ENCODE peak calls at places on chromosomes 4 and X, in ten cellular contexts. X is HCT116; E is mucosa of descending colon; B is IMR-90; S is CD8-positive, alpha-beta T cell; O is upper lobe of right lung; T is pancreas; K is ovary; R is heart right ventricle; I is PC-9. U is an unnamed sample. For H3K36me3, the result is how much of the 10 kb centered on the place peaks cover.

GRCh38 chr4:5638976-5639375 is 69.4 kb downstream of the EVC2 start:
- DNase-seq in R (no peak), S (no peak), T (no peak), O (no peak), K (no peak), B (peak), E (no peak), I (no peak), X (no peak), U (no peak)

GRCh38 chrX:39946822-39947221 is 150.9 kb downstream of the BCOR start:
- DNase-seq in E (no peak), T (no peak), O (peak), X (no peak), S (no peak), K (no peak), B (peak), R (no peak), I (no peak), U (no peak)

GRCh38 chr4:76546282-76547166 is 111.5 kb downstream of the SHROOM3 start:
- DNase-seq in R (no peak), O (no peak), T (peak), X (no peak), K (no peak), I (peak), B (peak), E (no peak), S (no peak), U (no peak)

GRCh38 chrX:132375941-132376340 is 112.9 kb downstream of the MBNL3 start:
- DNase-seq in R (no peak), T (no peak), O (no peak), K (no peak), S (no peak), X (no peak), B (no peak), I (no peak), E (no peak), U (no peak)

GRCh38 chr4:125432078-125432477 is 117.3 kb downstream of the FAT4 start:
- DNase-seq in X (peak), R (no peak), T (no peak), E (no peak), I (peak), K (no peak), O (no peak), S (no peak), B (peak), U (no peak)

GRCh38 chr4:133593764-133594163 is 444.7 kb downstream of the PCDH10 start:
- DNase-seq in T (no peak), K (no peak), I (no peak), S (no peak), B (no peak), E (no peak), O (no peak), X (no peak), R (no peak), U (no peak)

GRCh38 chr4:85825937-85826678 is 351.2 kb downstream of the ARHGAP24 start:
- DNase-seq in S (no peak), K (no peak), O (no peak), I (no peak), X (no peak), E (no peak), B (peak), T (peak), R (peak), U (no peak)

GRCh38 chrX:115561605-115562491 is 874 bp downstream of the PLS3 start:
- DNase-seq in S (no peak), R (peak), X (no peak), I (peak), T (peak), O (peak), B (peak), K (peak), E (peak), U (peak)

GRCh38 chr4:38800956-38801450 is 3.6 kb downstream of the TLR1 start:
- DNase-seq in X (no peak), S (no peak), K (no peak), I (no peak), T (no peak), R (no peak), O (no peak), E (no peak), B (no peak), U (no peak)

GRCh38 chrX:118188977-118189376 is 72.4 kb upstream of the KLHL13 start:
- DNase-seq in S (no peak), T (no peak), O (no peak), B (no peak), I (no peak), R (peak), E (no peak), X (no peak), K (no peak), U (no peak)

GRCh38 chr4:177419416-177419815 is 22.8 kb downstream of the AGA start:
- DNase-seq in E (no peak), O (no peak), X (no peak), R (no peak), I (no peak), T (no peak), K (no peak), S (no peak), B (no peak), U (no peak)

GRCh38 chr4:140237616-140238352 is 83.8 kb upstream of the MAML3 start:
- DNase-seq in B (peak), K (peak), X (no peak), S (no peak), E (peak), I (no peak), T (no peak), O (peak), R (peak), U (peak)

GRCh38 chrX:16832301-16832700 is 37.9 kb downstream of the RBBP7 start:
- DNase-seq in I (no peak), O (no peak), K (no peak), R (no peak), B (peak), X (no peak), S (no peak), E (no peak), T (no peak), U (no peak)
- H3K36me3 ChIP-seq in I (under half), O (under half), K (under half), R (under half), B (under half), X (under half), S (under half), E (under half), T (under half), U (under half)

DNA sequence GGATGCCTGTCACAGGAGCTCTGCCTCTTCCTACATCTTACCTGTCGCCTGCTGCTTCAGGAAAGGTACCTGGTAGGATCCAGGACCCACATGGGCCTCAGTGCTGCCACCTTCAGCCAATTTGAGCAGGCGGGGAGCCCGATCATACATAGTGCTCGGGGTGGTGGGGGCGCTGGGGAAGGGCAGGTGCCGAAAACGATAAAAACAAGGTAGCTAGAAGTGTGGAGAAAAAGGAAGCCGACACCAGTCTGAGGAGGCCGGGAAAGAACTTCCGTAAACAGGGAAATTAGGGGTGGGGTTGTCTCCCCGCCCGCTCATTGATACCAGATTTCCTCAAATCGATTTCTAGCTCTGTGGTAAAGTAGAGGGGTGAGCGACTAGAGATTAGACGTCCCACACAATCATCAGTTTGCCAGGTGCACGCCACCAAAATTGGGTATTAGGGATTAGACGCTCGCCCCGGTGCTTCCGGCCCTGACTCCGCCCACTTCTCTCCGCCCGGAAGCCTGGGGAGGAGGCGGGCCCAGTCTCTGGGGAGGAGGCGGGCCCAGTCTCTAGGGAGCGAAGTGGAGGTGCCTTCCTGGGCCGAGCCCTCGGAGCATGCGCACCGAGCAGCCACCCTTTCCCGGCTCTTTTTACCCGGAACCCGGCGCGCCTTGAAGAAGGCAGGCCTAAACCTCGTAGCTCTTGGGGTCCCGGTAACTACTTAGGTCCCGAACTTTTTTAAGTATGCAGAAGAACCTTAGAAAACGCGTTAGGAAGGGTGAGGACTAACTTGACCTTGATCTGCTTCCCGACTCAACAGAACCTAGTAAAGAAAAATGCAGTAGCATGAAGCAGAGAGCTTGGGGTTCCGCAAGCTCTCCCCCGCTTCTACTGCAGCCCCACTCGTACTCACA is at the start of gene STPG2:
- DNase-seq in T (peak), O (peak), K (peak), R (peak), B (peak), I (peak), X (peak), S (peak), E (peak), U (peak)
- TF ChIP-seq CTCF in T (peak), O (peak), K (no peak), R (peak), B (peak), I (peak), X (peak), S (peak), E (peak), U (no peak)

DNA sequence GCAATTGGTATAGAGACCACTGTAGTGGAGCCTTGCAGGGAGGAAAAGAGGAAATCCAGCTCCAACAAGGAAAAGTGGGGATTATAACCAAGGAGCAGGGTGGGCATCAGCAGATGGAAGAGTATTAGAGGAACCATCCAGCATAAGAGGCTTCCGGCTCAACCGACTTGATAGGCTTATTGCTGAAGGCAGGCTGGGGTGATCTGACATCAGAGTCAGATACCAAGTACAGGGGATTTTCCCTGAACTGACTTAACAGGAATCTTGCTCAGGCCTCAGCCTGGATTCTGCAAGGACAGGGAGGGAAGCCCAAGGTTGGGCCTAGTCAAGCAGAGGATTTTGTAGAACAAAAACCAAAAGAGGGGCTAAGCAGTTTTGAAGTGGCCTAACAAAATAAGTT is 129.6 kb downstream of the DCLK2 start:
- DNase-seq in I (no peak), R (no peak), T (no peak), X (no peak), B (peak), S (no peak), K (no peak), O (no peak), E (no peak), U (no peak)
- H3K36me3 ChIP-seq in I (under half), R (under half), T (under half), X (under half), B (under half), S (under half), K (under half), O (under half), E (under half), U (under half)

DNA sequence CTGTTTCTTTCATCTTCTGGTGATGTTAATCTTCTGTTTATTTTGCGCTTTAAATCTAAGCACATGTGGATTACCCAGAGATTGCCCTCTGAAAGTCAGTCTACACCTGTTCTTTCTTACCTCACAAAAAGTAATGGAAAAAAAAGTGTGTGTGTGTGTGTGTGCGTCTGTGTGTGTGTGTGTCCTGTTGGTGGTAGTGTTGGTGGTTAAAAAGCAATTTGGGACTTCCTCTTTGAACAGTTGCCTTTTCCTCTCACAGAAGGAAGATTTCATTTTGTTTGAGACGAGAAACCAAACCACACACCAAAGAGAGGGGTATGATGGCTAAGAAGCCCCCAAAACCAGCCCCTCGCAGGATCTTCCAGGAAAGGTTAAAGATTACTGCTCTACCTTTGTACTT is at the start of gene STAP1:
- DNase-seq in O (no peak), R (no peak), X (no peak), K (no peak), S (no peak), E (no peak), T (no peak), B (no peak), I (no peak), U (no peak)
- TF ChIP-seq CTCF in O (no peak), R (no peak), X (no peak), K (no peak), S (no peak), E (no peak), T (no peak), B (no peak), I (no peak), U (no peak)

DNA sequence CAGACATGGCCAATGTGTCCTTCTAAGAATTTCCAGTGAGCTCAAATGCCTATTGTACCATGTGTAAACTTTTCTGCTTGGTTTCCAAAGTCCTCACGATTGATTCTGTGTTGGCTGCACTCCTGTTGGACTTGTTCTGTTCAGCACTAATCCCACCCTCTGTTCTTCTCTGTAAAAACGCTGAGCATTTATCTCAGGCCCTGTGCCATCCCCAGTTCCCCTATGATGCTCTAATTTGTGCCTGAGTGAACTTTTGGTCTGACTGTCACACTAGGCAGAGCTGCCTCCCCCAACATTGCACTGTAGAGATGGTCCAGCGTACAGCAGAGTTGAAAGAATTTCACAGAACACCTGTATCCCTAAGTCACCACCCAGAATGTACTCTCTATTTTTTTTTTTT is 76.1 kb upstream of the STS start:
- DNase-seq in T (no peak), E (no peak), B (no peak), I (no peak), O (no peak), X (no peak), K (no peak), S (no peak), R (no peak), U (no peak)
- H3K36me3 ChIP-seq in T (under half), E (under half), B (under half), I (under half), O (under half), X (under half), K (under half), S (under half), R (under half), U (under half)

DNA sequence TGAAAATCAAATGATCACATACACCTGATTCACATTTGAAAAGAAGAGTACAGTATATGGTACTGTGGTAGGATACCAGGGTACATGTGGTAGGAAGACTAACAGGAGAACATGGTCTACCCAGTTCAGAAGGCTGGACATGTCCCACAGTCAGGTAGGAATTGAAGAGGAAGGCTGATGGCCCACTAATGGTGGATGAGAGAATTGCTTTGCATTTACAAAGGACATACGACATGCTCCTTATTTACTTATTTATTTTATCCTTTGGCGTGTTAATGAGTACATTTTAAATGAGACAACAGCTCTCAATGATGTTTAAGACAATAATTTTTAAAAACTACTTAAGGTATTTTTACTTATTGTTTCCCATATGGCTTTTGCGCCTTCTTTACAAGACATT is 106.7 kb upstream of the BMP2K start:
- DNase-seq in T (no peak), K (no peak), S (no peak), R (no peak), E (no peak), O (no peak), X (peak), I (no peak), B (no peak), U (no peak)
- TF ChIP-seq CTCF in T (no peak), K (no peak), S (no peak), R (peak), E (no peak), O (no peak), X (no peak), I (peak), B (no peak), U (no peak)

GRCh38 chr4:81447551-81448266 is 24.0 kb downstream of the RASGEF1B start:
- DNase-seq in S (no peak), R (no peak), E (no peak), T (no peak), I (no peak), O (no peak), K (no peak), X (no peak), B (peak), U (no peak)
- H3K36me3 ChIP-seq in S (under half), R (under half), E (under half), T (under half), I (under half), O (half or more), K (under half), X (under half), B (under half), U (under half)